ENCODE peak calls at places on chromosomes 11 and 22, in four cellular contexts. S is NCI-H1105, J is ACHN, X is M059J. W is an unnamed sample.
A peak's percentile ranks its signal among the peaks of the same experiment; 100 is the strongest.

GRCh38 chr11:41451011-41451410 is 8.4 kb downstream of the LRRC4C start:
- DNase-seq in J (no peak), S (no peak), X (no peak), W (no peak)

GRCh38 chr11:110728883-110729282 is 16.6 kb upstream of the ARHGAP20 start:
- DNase-seq in X (no peak), S (no peak), J (no peak), W (no peak)

GRCh38 chr11:45936655-45937054 is 14.2 kb downstream of the LARGE2 start:
- DNase-seq in J (no peak), X (no peak), S (no peak), W (no peak)

GRCh38 chr11:85857098-85857497 is 1.9 kb downstream of the CCDC83 start:
- DNase-seq in X (no peak), J (no peak), S (no peak), W (no peak)

GRCh38 chr22:20979243-20979809 is 2.8 kb upstream of the LZTR1 start:
- DNase-seq in J (no peak), X (no peak), S (no peak), W (no peak)

GRCh38 chr11:132704796-132705375 is 827.4 kb downstream of the OPCML start:
- DNase-seq in J (no peak), X (no peak), S (no peak), W (no peak)

GRCh38 chr11:61495801-61496601 is 12.5 kb upstream of the LRRC10B start:
- DNase-seq in X (no peak), S (peak; percentile 38), J (no peak), W (peak; percentile 56)

GRCh38 chr11:58905141-58905715 is 34.1 kb upstream of the GLYATL1 start:
- DNase-seq in S (peak; percentile 47), J (peak; percentile 65), X (peak; percentile 73), W (peak; percentile 60)

GRCh38 chr11:133269272-133269671 is 263.0 kb downstream of the OPCML start:
- DNase-seq in J (no peak), X (no peak), S (no peak), W (no peak)

GRCh38 chr22:24102366-24103200 is 78.7 kb upstream of the SUSD2 start:
- DNase-seq in S (no peak), J (no peak), X (no peak), W (no peak)

GRCh38 chr11:118152020-118152551 is 537 bp downstream of the SCN4B start:
- DNase-seq in S (peak; percentile 32), J (no peak), X (peak; percentile 37), W (no peak)

GRCh38 chr11:117621226-117621625 is 175.8 kb downstream of the DSCAML1 start:
- DNase-seq in X (no peak), J (peak; percentile 20), S (no peak), W (no peak)

GRCh38 chr11:44726278-44727113 is at the start of gene TSPAN18:
- DNase-seq in S (no peak), X (no peak), J (no peak), W (no peak)

GRCh38 chr11:96013459-96014213 is 89.7 kb upstream of the MTMR2 start:
- DNase-seq in S (no peak), J (no peak), X (no peak), W (peak; percentile 9)

GRCh38 chr22:25630446-25630845 is 66.0 kb downstream of the GRK3 start:
- DNase-seq in J (no peak), X (no peak), S (no peak), W (no peak)

GRCh38 chr22:10961043-10961860 is 4566.7 kb upstream of the OR11H1 start:
- DNase-seq in J (no peak), S (no peak), X (no peak), W (no peak)

GRCh38 chr11:103714246-103714645 is 322.2 kb upstream of the DDI1 start:
- DNase-seq in X (no peak), S (no peak), J (no peak), W (no peak)

GRCh38 chr11:38582756-38583155 is 1984.7 kb upstream of the RAG2 start:
- DNase-seq in S (no peak), J (no peak), X (no peak), W (no peak)

GRCh38 chr11:61972112-61972795 is 4.8 kb upstream of the FTH1 start:
- DNase-seq in S (no peak), X (no peak), J (no peak), W (no peak)

GRCh38 chr11:116842909-116843308 is 5.5 kb upstream of the APOA1 start:
- DNase-seq in S (no peak), J (no peak), X (no peak), W (no peak)

GRCh38 chr11:128318856-128319474 is 268.4 kb downstream of the ETS1 start:
- DNase-seq in X (peak; percentile 53), S (no peak), J (no peak), W (no peak)

GRCh38 chr11:130477646-130478203 is 29.3 kb downstream of the ADAMTS15 start:
- DNase-seq in X (no peak), S (no peak), J (peak; percentile 59), W (no peak)

GRCh38 chr11:63911440-63911839 is 5.5 kb downstream of the RCOR2 start:
- DNase-seq in S (no peak), J (no peak), X (no peak), W (no peak)

GRCh38 chr11:429391-429790 is 12.4 kb downstream of the ANO9 start:
- DNase-seq in J (no peak), S (no peak), X (no peak), W (no peak)

GRCh38 chr11:2461253-2462091 is 16.7 kb downstream of the KCNQ1 start:
- DNase-seq in X (no peak), S (no peak), J (no peak), W (no peak)

GRCh38 chr22:48950151-48950915 is 877.3 kb downstream of the BRD1 start:
- DNase-seq in X (no peak), J (no peak), S (no peak), W (no peak)

GRCh38 chr11:58567889-58568512 is 7.7 kb downstream of the LPXN start:
- DNase-seq in J (peak; percentile 77), X (peak; percentile 63), S (peak; percentile 14), W (peak; percentile 34)

GRCh38 chr22:38874529-38875222 is 2.7 kb upstream of the CBX6 start:
- DNase-seq in J (no peak), S (no peak), X (no peak), W (no peak)

GRCh38 chr22:46366801-46367706 is 31.5 kb downstream of the TRMU start:
- DNase-seq in J (no peak), S (no peak), X (no peak), W (no peak)

GRCh38 chr22:42227435-42227834 is 43.0 kb downstream of the TCF20 start:
- DNase-seq in J (no peak), S (no peak), X (no peak), W (no peak)

GRCh38 chr11:56509439-56509838 is 18.3 kb upstream of the OR5M8 start:
- DNase-seq in X (no peak), S (no peak), J (no peak), W (no peak)

GRCh38 chr11:78768345-78768744 is 193.7 kb upstream of the NARS2 start:
- DNase-seq in X (no peak), J (no peak), S (no peak), W (no peak)

GRCh38 chr11:126628790-126629621 is 273.5 kb downstream of the ST3GAL4 start:
- DNase-seq in J (no peak), S (no peak), X (no peak), W (peak; percentile 72)

GRCh38 chr11:72141066-72141465 is 5.5 kb downstream of the FOLR3 start:
- DNase-seq in X (peak; percentile 98), J (peak; percentile 92), S (no peak), W (no peak)

GRCh38 chr22:45473626-45474237 is 29.0 kb upstream of the FBLN1 start:
- DNase-seq in S (no peak), X (no peak), J (no peak), W (no peak)

W was measured in COR-L47.